ENCODE peak calls at places on chromosomes 11 and 22, in ten cellular contexts. O, R, W, F, K, U, S, V, Z and J are unnamed samples.

GRCh38 chr11:85627332-85627997 is at the start of gene DLG2:
- DNase-seq in O (no peak), R (peak), W (peak), F (no peak), K (peak), U (peak), S (peak), V (peak), Z (no peak), J (no peak)

GRCh38 chr22:38005943-38006342 is 21.6 kb upstream of the SOX10 start:
- DNase-seq in O (no peak), R (no peak), W (no peak), F (no peak), K (no peak), U (no peak), S (no peak), V (no peak), Z (no peak), J (no peak)

GRCh38 chr11:12430912-12431311 is 53.5 kb downstream of the PARVA start:
- DNase-seq in O (no peak), R (no peak), W (no peak), F (no peak), K (no peak), U (peak), S (no peak), V (no peak), Z (peak), J (peak)

GRCh38 chr11:76610371-76610770 is 60.2 kb downstream of the LRRC32 start:
- DNase-seq in O (no peak), R (no peak), W (no peak), F (no peak), K (no peak), U (no peak), S (no peak), V (no peak), Z (no peak), J (no peak)

GRCh38 chr22:42275176-42275575 is 4.7 kb upstream of the TCF20 start:
- DNase-seq in O (no peak), R (no peak), W (no peak), F (no peak), K (no peak), U (no peak), S (no peak), V (no peak), Z (no peak), J (no peak)

GRCh38 chr11:117002639-117003305 is 95.5 kb downstream of the SIK3 start:
- DNase-seq in O (no peak), R (no peak), W (no peak), F (no peak), K (no peak), U (no peak), S (no peak), V (no peak), Z (no peak), J (no peak)

GRCh38 chr11:119432484-119433368 is 9.8 kb upstream of the THY1 start:
- DNase-seq in O (no peak), R (no peak), W (no peak), F (no peak), K (peak), U (peak), S (no peak), V (no peak), Z (peak), J (peak)

GRCh38 chr11:67504950-67505561 is at the start of gene PITPNM1:
- DNase-seq in O (peak), R (peak), W (peak), F (peak), K (peak), U (peak), S (peak), V (peak), Z (no peak), J (no peak)

GRCh38 chr11:16321148-16321547 is 35.2 kb downstream of the SOX6 start:
- DNase-seq in O (no peak), R (no peak), W (no peak), F (no peak), K (no peak), U (no peak), S (no peak), V (no peak), Z (no peak), J (no peak)

GRCh38 chr11:109644158-109644557 is 222.2 kb downstream of the C11orf87 start:
- DNase-seq in O (no peak), R (no peak), W (no peak), F (no peak), K (no peak), U (no peak), S (no peak), V (no peak), Z (no peak), J (no peak)

GRCh38 chr22:29030618-29031235 is 30.9 kb downstream of the C22orf31 start:
- DNase-seq in O (no peak), R (no peak), W (no peak), F (no peak), K (peak), U (peak), S (no peak), V (peak), Z (peak), J (no peak)

GRCh38 chr11:73797457-73797856 is 9.8 kb downstream of the MRPL48 start:
- DNase-seq in O (no peak), R (no peak), W (no peak), F (no peak), K (no peak), U (no peak), S (no peak), V (no peak), Z (no peak), J (no peak)

GRCh38 chr22:28031383-28031922 is 112.4 kb upstream of the PITPNB start:
- DNase-seq in O (no peak), R (no peak), W (no peak), F (no peak), K (no peak), U (no peak), S (no peak), V (no peak), Z (no peak), J (no peak)

GRCh38 chr22:24410110-24410856 is 17.1 kb upstream of the ADORA2A start:
- DNase-seq in O (no peak), R (peak), W (no peak), F (no peak), K (peak), U (peak), S (no peak), V (no peak), Z (no peak), J (no peak)